ENCODE peak calls at places on chromosome 12, in seven cellular contexts. T is cardiac fibroblast, W is heart left ventricle, H is lower lobe of right lung, L is choroid plexus epithelial cell, S is psoas muscle, X is IMR-90. U is an unnamed sample.

GRCh38 chr12:64104376-64104775 is 117.7 kb downstream of the KICS2 start:
- DNase-seq in T (peak; percentile 44), W (no peak), H (no peak), L (peak; percentile 23), S (peak; percentile 61), X (no peak), U (peak; percentile 89)

GRCh38 chr12:77947326-77947725 is 116.6 kb downstream of the NAV3 start:
- DNase-seq in T (peak; percentile 73), W (no peak), H (no peak), L (peak; percentile 89), S (no peak), X (peak; percentile 83), U (peak; percentile 62)

GRCh38 chr12:98645572-98646067 is 530 bp downstream of the APAF1 start:
- DNase-seq in T (peak; percentile 20), W (peak; percentile 18), H (no peak), L (peak; percentile 16), S (no peak), X (no peak), U (peak; percentile 13)

GRCh38 chr12:81573228-81573627 is 185.9 kb downstream of the PPFIA2 start:
- DNase-seq in T (peak; percentile 6), W (no peak), H (no peak), L (peak; percentile 61), S (no peak), X (peak; percentile 2), U (peak; percentile 5)

GRCh38 chr12:79409562-79409961 is 281.2 kb downstream of the PAWR start:
- DNase-seq in T (peak; percentile 81), W (no peak), H (no peak), L (peak; percentile 94), S (no peak), X (peak; percentile 87), U (peak; percentile 58)

GRCh38 chr12:54404061-54405004 is 14.7 kb downstream of the ITGA5 start:
- DNase-seq in T (peak; percentile 77), W (no peak), H (no peak), L (peak; percentile 80), S (peak; percentile 62), X (peak; percentile 56), U (peak; percentile 71)

GRCh38 chr12:122412851-122413433 is 9.5 kb downstream of the CLIP1 start:
- DNase-seq in T (no peak), W (no peak), H (no peak), L (peak; percentile 36), S (no peak), X (no peak), U (peak; percentile 49)

GRCh38 chr12:30006021-30006420 is 222.3 kb upstream of the TMTC1 start:
- DNase-seq in T (no peak), W (no peak), H (no peak), L (no peak), S (no peak), X (no peak), U (no peak)

GRCh38 chr12:92629349-92630065 is 73.3 kb upstream of the PLEKHG7 start:
- DNase-seq in T (peak; percentile 57), W (no peak), H (no peak), L (peak; percentile 79), S (no peak), X (peak; percentile 58), U (no peak)

GRCh38 chr12:51811203-51811805 is 37.2 kb downstream of the FIGNL2 start:
- DNase-seq in T (no peak), W (no peak), H (no peak), L (no peak), S (no peak), X (no peak), U (no peak)

GRCh38 chr12:460301-461230 is 827 bp downstream of the B4GALNT3 start:
- DNase-seq in T (no peak), W (no peak), H (peak; percentile 59), L (no peak), S (peak; percentile 62), X (no peak), U (no peak)

GRCh38 chr12:90575995-90576394 is 379.0 kb downstream of the CCER1 start:
- DNase-seq in T (no peak), W (no peak), H (no peak), L (no peak), S (no peak), X (no peak), U (no peak)

GRCh38 chr12:63052696-63053095 is 98.3 kb downstream of the AVPR1A start:
- DNase-seq in T (no peak), W (no peak), H (no peak), L (no peak), S (no peak), X (no peak), U (no peak)

GRCh38 chr12:130316269-130316668 is 21.4 kb upstream of the PIWIL1 start:
- DNase-seq in T (no peak), W (no peak), H (no peak), L (no peak), S (no peak), X (no peak), U (no peak)

GRCh38 chr12:29709056-29709455 is 74.7 kb downstream of the TMTC1 start:
- DNase-seq in T (peak; percentile 57), W (no peak), H (no peak), L (peak; percentile 38), S (no peak), X (no peak), U (peak; percentile 44)

GRCh38 chr12:13744566-13744965 is 236.8 kb downstream of the GRIN2B start:
- DNase-seq in T (no peak), W (no peak), H (no peak), L (no peak), S (no peak), X (no peak), U (no peak)

GRCh38 chr12:12017135-12017581 is 53.6 kb upstream of the BCL2L14 start:
- DNase-seq in T (no peak), W (peak; percentile 17), H (no peak), L (no peak), S (no peak), X (no peak), U (no peak)

GRCh38 chr12:73159952-73160351 is 887.8 kb downstream of the TRHDE start:
- DNase-seq in T (no peak), W (no peak), H (no peak), L (no peak), S (no peak), X (no peak), U (no peak)

GRCh38 chr12:59646636-59647035 is 50.8 kb downstream of the SLC16A7 start:
- DNase-seq in T (peak; percentile 16), W (no peak), H (no peak), L (no peak), S (no peak), X (peak; percentile 1), U (peak; percentile 25)

GRCh38 chr12:121600702-121601336 is 20.0 kb upstream of the KDM2B start:
- DNase-seq in T (no peak), W (no peak), H (no peak), L (no peak), S (no peak), X (no peak), U (no peak)

GRCh38 chr12:79331870-79332269 is 358.9 kb downstream of the PAWR start:
- DNase-seq in T (peak; percentile 41), W (no peak), H (no peak), L (peak; percentile 70), S (no peak), X (peak; percentile 26), U (no peak)

GRCh38 chr12:117699575-117699974 is 269.2 kb downstream of the KSR2 start:
- DNase-seq in T (no peak), W (no peak), H (no peak), L (no peak), S (no peak), X (no peak), U (no peak)

GRCh38 chr12:40697566-40698257 is 5.5 kb downstream of the CNTN1 start:
- DNase-seq in T (no peak), W (no peak), H (no peak), L (no peak), S (no peak), X (no peak), U (peak; percentile 15)

GRCh38 chr12:82149045-82149444 is 209.1 kb downstream of the CCDC59 start:
- DNase-seq in T (no peak), W (no peak), H (no peak), L (no peak), S (no peak), X (no peak), U (no peak)

GRCh38 chr12:4914720-4915119 is 5.0 kb downstream of the KCNA1 start:
- DNase-seq in T (no peak), W (no peak), H (no peak), L (no peak), S (no peak), X (no peak), U (no peak)

GRCh38 chr12:76688627-76689026 is 75.3 kb upstream of the ZDHHC17 start:
- DNase-seq in T (no peak), W (no peak), H (no peak), L (peak; percentile 42), S (no peak), X (no peak), U (peak; percentile 22)
- TF ChIP-seq CTCF in T (no peak), W (no peak), H (peak; percentile 22), L (peak; percentile 48), S (no peak), X (peak; percentile 24), U (peak; percentile 44)

GRCh38 chr12:106142591-106143261 is 4.0 kb upstream of the NUAK1 start:
- DNase-seq in T (no peak), W (no peak), H (no peak), L (no peak), S (no peak), X (no peak), U (no peak)

GRCh38 chr12:106139422-106140141 is 828 bp upstream of the NUAK1 start:
- DNase-seq in T (peak; percentile 73), W (peak; percentile 78), H (peak; percentile 76), L (peak; percentile 76), S (peak; percentile 94), X (peak; percentile 66), U (peak; percentile 54)

GRCh38 chr12:106140223-106140986 is 1.7 kb upstream of the NUAK1 start:
- DNase-seq in T (no peak), W (no peak), H (no peak), L (no peak), S (peak; percentile 62), X (no peak), U (no peak)

GRCh38 chr12:106141452-106141851 is 2.7 kb upstream of the NUAK1 start:
- DNase-seq in T (no peak), W (no peak), H (no peak), L (no peak), S (no peak), X (no peak), U (no peak)

GRCh38 chr12:106141003-106141402 is 2.2 kb upstream of the NUAK1 start:
- DNase-seq in T (no peak), W (no peak), H (no peak), L (no peak), S (no peak), X (no peak), U (no peak)
- H3K4me3 ChIP-seq in T (no peak overlapping the region), W (peak overlapping the region; percentile 94), H (no peak overlapping the region), L (no peak overlapping the region), S (peak overlapping the region; percentile 91), X (no peak overlapping the region), U (no peak overlapping the region)

DNA sequence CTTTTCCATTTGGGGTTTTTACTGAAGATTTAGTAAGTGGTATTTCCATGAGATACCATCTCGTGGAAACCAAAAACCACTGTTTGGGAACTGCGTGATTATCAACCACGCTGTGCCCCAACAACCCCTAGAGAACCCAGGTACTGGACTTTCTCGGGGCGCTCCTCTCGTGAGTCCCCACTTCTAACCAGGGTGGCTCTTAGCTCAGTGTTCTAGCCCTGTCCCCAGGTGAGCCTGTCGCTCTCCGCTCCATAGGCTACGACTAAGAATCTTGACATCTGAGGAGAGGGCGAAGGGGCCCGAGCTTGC is 686 bp downstream of the MCRS1 start:
- DNase-seq in T (no peak), W (no peak), H (no peak), L (no peak), S (no peak), X (no peak), U (no peak)
- TF ChIP-seq CTCF in T (no peak), W (no peak), H (no peak), L (no peak), S (no peak), X (no peak), U (no peak)

GRCh38 chr12:55708695-55709233 is 1.1 kb upstream of the ITGA7 start:
- DNase-seq in T (no peak), W (peak; percentile 80), H (no peak), L (no peak), S (peak; percentile 63), X (no peak), U (no peak)
- H3K4me3 ChIP-seq in T (no peak overlapping the region), W (peak overlapping the region; percentile 75), H (no peak overlapping the region), L (no peak overlapping the region), S (peak overlapping the region; percentile 85), X (no peak overlapping the region), U (no peak overlapping the region)

U was measured in fibroblast of mammary gland.